ENCODE peak calls at places on chromosomes 2 and 18, in four cellular contexts. O is K562, G is SK-N-SH, Q is GM12878. E is an unnamed sample.

GRCh38 chr18:76572517-76573247 is 77.6 kb upstream of the ZNF516 start:
- DNase-seq in Q (no peak), O (no peak), G (no peak), E (no peak)

GRCh38 chr2:108884629-108885028 is 98.1 kb downstream of the CCDC138 start:
- DNase-seq in O (no peak), G (no peak), Q (no peak), E (no peak)

GRCh38 chr2:26838121-26838906 is 9.6 kb upstream of the DPYSL5 start:
- DNase-seq in G (no peak), Q (no peak), O (no peak), E (no peak)

GRCh38 chr2:237542001-237542704 is 24.2 kb upstream of the PRLH start:
- DNase-seq in O (no peak), G (no peak), Q (no peak), E (no peak)

GRCh38 chr2:12501469-12502147 is 215.1 kb upstream of the TRIB2 start:
- DNase-seq in O (no peak), G (no peak), Q (peak; percentile 76), E (no peak)

GRCh38 chr18:42513416-42513815 is 558.4 kb downstream of the PIK3C3 start:
- DNase-seq in O (no peak), Q (no peak), G (no peak), E (no peak)

GRCh38 chr2:3585239-3586109 is 9.4 kb upstream of the COLEC11 start:
- DNase-seq in Q (no peak), G (peak; percentile 82), O (no peak), E (peak; percentile 58)

GRCh38 chr2:159879061-159879604 is 81.1 kb upstream of the CD302 start:
- DNase-seq in O (no peak), G (no peak), Q (peak; percentile 77), E (no peak)

GRCh38 chr18:76246579-76246978 is 248.5 kb downstream of the ZNF516 start:
- DNase-seq in Q (no peak), O (no peak), G (no peak), E (no peak)

GRCh38 chr2:20139828-20140227 is 85.1 kb downstream of the SDC1 start:
- DNase-seq in Q (no peak), G (no peak), O (no peak), E (no peak)

GRCh38 chr2:20141806-20142205 is 83.1 kb downstream of the SDC1 start:
- DNase-seq in O (no peak), G (no peak), Q (no peak), E (no peak)

GRCh38 chr2:20140321-20141055 is 84.4 kb downstream of the SDC1 start:
- DNase-seq in G (no peak), O (no peak), Q (no peak), E (no peak)

GRCh38 chr2:20143263-20143662 is 81.7 kb downstream of the SDC1 start:
- DNase-seq in G (no peak), O (no peak), Q (no peak), E (no peak)

DNA sequence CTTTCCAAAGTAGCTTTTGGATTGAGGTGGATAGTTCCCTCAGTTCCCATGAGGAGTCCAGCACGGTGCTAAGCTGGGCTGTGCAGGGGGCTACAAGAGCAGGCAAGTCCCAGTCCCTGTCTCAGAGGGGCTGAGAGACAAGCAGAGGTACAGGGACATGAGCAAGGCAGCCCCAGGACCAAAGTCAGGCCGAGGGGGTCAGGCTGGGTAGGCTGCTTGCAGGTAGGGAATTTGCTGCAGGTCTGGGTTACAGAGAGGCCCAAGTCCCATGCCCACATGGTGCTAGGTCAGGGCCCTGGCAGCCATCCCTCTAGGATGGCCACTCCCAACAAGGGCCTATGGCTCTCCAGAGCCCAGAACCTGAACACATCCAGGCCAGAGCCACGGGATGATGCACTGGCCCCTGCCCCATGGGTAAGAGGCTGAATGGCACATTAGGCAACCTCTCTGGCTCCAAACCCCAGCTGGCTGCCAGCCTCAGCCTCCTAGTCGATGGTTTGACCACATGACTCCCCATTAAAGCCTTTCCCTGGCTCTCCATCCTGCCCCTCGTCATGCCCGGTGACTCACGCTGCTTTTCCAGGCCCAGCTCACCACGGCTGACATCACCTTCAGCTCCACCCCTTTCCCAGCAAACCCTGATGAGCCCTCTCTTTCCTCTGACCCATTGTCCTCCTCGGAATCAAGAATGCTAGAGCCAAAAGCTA is 83.7 kb downstream of the SDC1 start:
- DNase-seq in Q (no peak), G (no peak), O (peak; percentile 47), E (peak; percentile 90)
- TF ChIP-seq REST in Q (no peak), G (no peak), O (no peak), E (no peak)

GRCh38 chr2:67471681-67472080 is 74.5 kb downstream of the ETAA1 start:
- DNase-seq in Q (no peak), G (no peak), O (no peak), E (no peak)

GRCh38 chr2:67479256-67479655 is 82.1 kb downstream of the ETAA1 start:
- DNase-seq in G (no peak), O (no peak), Q (no peak), E (no peak)

DNA sequence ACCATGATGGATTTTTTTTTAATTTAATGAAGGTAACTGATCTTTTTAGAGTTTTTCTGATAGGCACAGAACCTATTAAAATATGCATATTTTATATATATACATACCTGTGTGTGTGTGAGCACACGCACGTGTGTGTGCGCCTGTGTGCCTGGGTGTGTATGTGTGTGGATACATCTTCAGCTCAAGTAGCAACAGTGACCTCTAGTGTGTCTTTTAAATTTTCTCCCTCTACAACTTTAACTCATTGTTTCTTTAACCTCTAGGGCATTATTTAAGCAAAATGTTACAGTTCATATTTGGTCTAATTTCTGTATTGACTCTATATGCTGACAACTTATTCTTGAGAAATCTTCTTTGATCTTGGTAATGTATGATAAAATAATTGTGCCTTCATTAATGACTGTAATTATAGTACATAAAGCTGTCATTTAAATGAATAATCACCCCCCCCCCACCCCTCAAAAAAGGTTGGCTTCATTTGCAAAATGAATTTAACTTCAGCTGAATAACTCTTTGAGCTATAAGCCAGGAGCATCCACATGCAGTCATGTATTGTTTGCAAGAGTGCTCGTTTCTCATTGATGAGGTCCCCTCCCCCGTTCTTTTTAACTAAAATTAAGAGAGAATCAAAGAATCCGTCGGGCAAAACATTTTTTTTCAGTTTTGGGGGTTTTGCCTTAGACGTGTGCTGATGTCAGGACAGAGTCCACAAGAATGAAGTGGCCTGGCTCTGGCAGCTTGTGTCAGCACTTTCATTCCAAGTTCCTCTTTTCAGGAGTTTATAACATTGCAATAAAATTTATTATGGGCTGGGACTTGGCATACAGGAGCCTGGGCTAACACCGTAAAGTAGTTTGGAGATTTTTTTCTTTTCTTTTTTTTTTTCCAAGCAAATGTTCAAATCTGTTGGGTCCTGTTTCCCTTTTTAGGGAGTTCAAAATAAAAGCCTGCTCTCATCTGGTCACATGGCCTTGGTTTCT is 80.0 kb downstream of the ETAA1 start:
- DNase-seq in G (peak; percentile 33), Q (no peak), O (peak; percentile 18), E (peak; percentile 65)
- TF ChIP-seq RFX5 in G (no peak), Q (no peak), O (no peak), E (no peak)

GRCh38 chr2:161112885-161113284 is 47.3 kb upstream of the TANK start:
- DNase-seq in Q (no peak), G (no peak), O (no peak), E (no peak)
- TF ChIP-seq REST in Q (no peak), G (no peak), O (no peak), E (no peak)

GRCh38 chr18:57561728-57562423 is 24.6 kb downstream of the FECH start:
- DNase-seq in Q (no peak), G (peak; percentile 68), O (peak; percentile 52), E (peak; percentile 51)
- TF ChIP-seq RFX5 in Q (no peak), G (no peak), O (no peak), E (no peak)

GRCh38 chr18:59123588-59124369 is 15.9 kb upstream of the SEC11C start:
- DNase-seq in G (no peak), O (no peak), Q (no peak), E (peak; percentile 28)
- TF ChIP-seq REST in G (no peak), O (no peak), Q (no peak), E (no peak)

DNA sequence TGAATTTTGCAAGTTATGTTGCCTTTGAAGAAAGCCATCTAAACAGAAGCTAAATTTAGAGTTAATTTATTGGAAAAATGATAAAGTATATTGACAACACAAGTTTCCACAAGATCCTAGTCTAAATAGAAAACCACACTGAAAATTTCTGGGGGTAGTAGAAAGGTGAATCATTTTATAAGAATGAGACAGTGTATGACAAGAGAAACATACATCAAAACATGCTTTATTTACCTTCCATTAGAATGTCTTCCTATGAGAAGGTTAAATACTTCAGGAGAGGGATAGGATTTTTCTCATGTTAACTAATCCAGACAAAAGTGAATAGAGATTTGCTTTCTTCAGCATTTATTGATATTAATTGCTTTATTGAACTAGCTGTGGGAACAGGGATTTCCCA is 1389.9 kb upstream of the ZEB2 start:
- DNase-seq in G (no peak), Q (no peak), O (no peak), E (no peak)
- TF ChIP-seq RFX5 in G (no peak), Q (no peak), O (no peak), E (no peak)

DNA sequence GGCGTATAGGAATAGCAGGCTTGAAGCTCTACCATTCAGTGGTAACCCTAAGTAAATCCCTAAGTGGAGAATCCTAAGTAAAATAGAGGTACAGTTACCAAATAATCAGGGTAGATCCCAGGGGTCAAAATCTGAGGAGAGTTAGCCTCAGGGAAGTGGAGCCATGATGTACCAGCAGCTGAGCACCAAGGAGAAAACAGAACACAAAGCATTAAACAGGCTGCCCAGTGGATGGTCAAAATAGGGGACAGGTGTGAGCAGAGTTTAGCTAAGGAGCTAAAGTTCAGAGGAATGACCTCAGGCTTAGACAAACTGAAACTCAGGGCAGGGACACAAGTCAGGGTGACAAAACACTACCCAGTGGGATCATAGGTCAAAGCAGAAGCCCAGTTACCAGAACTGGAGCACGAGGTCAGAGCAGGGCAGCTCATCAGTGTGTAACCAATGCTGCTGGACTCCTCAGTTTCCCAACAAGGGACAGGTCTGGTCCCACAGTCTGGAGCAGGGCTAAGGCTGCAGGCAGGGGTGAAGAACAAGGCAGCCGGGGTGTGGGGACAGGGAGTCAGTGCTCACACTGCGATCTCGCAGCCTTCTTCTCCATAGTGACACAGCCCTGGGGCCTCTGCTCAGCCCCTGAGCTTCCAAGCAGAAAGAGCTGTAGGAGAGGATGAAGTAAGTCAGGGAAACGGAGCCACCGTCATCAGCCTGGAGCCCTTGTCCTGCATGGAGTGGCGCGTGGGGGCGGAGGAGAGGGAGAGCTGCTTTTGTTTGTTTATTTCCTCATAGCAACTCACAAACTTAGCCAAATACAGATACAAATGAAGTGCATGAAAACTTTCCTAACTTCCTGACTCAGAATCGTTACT is 264.0 kb downstream of the MREG start:
- DNase-seq in Q (no peak), O (no peak), G (no peak), E (no peak)
- TF ChIP-seq REST in Q (no peak), O (no peak), G (no peak), E (no peak)

GRCh38 chr2:48369971-48370370 is 160.0 kb upstream of the STON1 start:
- DNase-seq in O (no peak), G (no peak), Q (no peak), E (no peak)
- TF ChIP-seq RFX5 in O (no peak), G (no peak), Q (no peak), E (no peak)

E was measured in A549.